ENCODE peak calls at places on chromosomes 1 and 21, in four cellular contexts. One of them, this sample, is unnamed. For H3K4me1, the result is how much of the 10 kb centered on the place peaks cover.

GRCh38 chr1:111378806-111379205 is 48.7 kb downstream of the OVGP1 start:
- DNase-seq in fibroblast of lung: no peak
- DNase-seq in breast epithelium: no peak
- DNase-seq in left ventricle myocardium inferior: no peak
- DNase-seq in this sample: no peak

GRCh38 chr1:120179420-120180348 is 3.4 kb upstream of the SEC22B start:
- DNase-seq in fibroblast of lung: peak
- DNase-seq in breast epithelium: no peak
- DNase-seq in left ventricle myocardium inferior: no peak
- DNase-seq in this sample: no peak

GRCh38 chr21:36579898-36580297 is 100.0 kb upstream of the CLDN14 start:
- DNase-seq in fibroblast of lung: no peak
- DNase-seq in breast epithelium: no peak
- DNase-seq in left ventricle myocardium inferior: no peak
- DNase-seq in this sample: no peak

GRCh38 chr1:170836146-170836545 is 99.2 kb upstream of the MROH9 start:
- DNase-seq in fibroblast of lung: peak
- DNase-seq in breast epithelium: no peak
- DNase-seq in left ventricle myocardium inferior: no peak
- DNase-seq in this sample: no peak

GRCh38 chr1:36836916-36837315 is 197.4 kb downstream of the GRIK3 start:
- DNase-seq in fibroblast of lung: no peak
- DNase-seq in breast epithelium: no peak
- DNase-seq in left ventricle myocardium inferior: no peak
- DNase-seq in this sample: no peak

GRCh38 chr1:56469640-56470371 is 109.6 kb downstream of the PLPP3 start:
- DNase-seq in fibroblast of lung: peak
- DNase-seq in breast epithelium: no peak
- DNase-seq in left ventricle myocardium inferior: no peak
- DNase-seq in this sample: no peak

GRCh38 chr1:1063945-1064831 is 9.9 kb downstream of the RNF223 start:
- DNase-seq in fibroblast of lung: peak
- DNase-seq in breast epithelium: no peak
- DNase-seq in left ventricle myocardium inferior: peak
- DNase-seq in this sample: peak

GRCh38 chr1:235018161-235018560 is 110.5 kb downstream of the TOMM20 start:
- DNase-seq in fibroblast of lung: peak
- DNase-seq in breast epithelium: peak
- DNase-seq in left ventricle myocardium inferior: no peak
- DNase-seq in this sample: no peak

GRCh38 chr1:228070851-228071250 is 11.7 kb upstream of the ARF1 start:
- DNase-seq in fibroblast of lung: no peak
- DNase-seq in breast epithelium: no peak
- DNase-seq in left ventricle myocardium inferior: no peak
- DNase-seq in this sample: no peak
- H3K4me1 ChIP-seq in fibroblast of lung: under half
- H3K4me1 ChIP-seq in breast epithelium: under half
- H3K4me1 ChIP-seq in left ventricle myocardium inferior: under half
- H3K4me1 ChIP-seq in this sample: under half

GRCh38 chr21:43366656-43367055 is 60.3 kb downstream of the SIK1 start:
- DNase-seq in fibroblast of lung: no peak
- DNase-seq in breast epithelium: no peak
- DNase-seq in left ventricle myocardium inferior: no peak
- DNase-seq in this sample: no peak

GRCh38 chr21:43364261-43364510 is 62.7 kb downstream of the SIK1 start:
- DNase-seq in fibroblast of lung: no peak
- DNase-seq in breast epithelium: no peak
- DNase-seq in left ventricle myocardium inferior: no peak
- DNase-seq in this sample: no peak

GRCh38 chr21:43364851-43365424 is 62.0 kb downstream of the SIK1 start:
- DNase-seq in fibroblast of lung: no peak
- DNase-seq in breast epithelium: no peak
- DNase-seq in left ventricle myocardium inferior: no peak
- DNase-seq in this sample: no peak

GRCh38 chr21:43367296-43367695 is 59.6 kb downstream of the SIK1 start:
- DNase-seq in fibroblast of lung: no peak
- DNase-seq in breast epithelium: no peak
- DNase-seq in left ventricle myocardium inferior: no peak
- DNase-seq in this sample: no peak

DNA sequence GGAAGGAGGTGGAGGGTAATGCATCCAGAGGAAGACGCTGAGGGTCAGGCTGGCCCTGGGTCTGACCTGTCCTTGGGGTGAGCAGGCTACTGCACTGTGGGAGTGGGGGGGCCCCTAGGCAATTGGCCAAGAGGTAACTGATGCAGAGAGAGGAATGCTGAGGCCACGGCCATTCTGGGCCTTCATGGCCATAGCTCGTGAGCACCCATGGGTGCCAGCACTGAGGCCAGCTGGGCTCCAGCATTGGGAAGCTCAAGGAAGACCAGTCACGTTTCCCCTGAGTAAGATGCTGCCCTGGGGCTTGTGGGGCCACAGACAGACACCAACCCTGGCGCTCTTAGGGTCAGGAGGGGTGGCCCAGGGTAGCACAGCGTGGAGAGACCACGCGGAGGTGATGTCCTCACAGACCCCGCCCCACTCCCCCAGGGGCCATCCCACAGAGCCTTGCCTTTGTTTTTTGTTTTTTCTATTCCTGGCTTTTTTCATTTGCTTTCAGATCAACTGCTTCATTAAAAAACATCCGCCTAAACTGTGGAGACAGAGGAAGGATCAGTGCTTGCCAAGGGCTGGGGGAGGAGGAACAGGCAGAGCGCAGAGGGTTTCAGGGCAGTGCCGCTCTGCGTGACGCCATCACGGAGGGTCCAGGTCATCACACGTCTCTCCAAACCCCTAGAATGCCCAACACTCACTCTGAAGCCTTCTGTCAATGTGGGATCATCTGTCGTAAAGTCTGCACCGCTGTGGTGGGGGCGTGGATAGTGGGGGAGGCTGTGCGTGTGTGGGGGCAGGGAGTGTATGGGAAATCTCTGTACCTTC is 61.1 kb downstream of the SIK1 start:
- DNase-seq in fibroblast of lung: no peak
- DNase-seq in breast epithelium: no peak
- DNase-seq in left ventricle myocardium inferior: no peak
- DNase-seq in this sample: no peak
- H3K4me1 ChIP-seq in fibroblast of lung: under half
- H3K4me1 ChIP-seq in breast epithelium: under half
- H3K4me1 ChIP-seq in left ventricle myocardium inferior: half or more
- H3K4me1 ChIP-seq in this sample: under half

DNA sequence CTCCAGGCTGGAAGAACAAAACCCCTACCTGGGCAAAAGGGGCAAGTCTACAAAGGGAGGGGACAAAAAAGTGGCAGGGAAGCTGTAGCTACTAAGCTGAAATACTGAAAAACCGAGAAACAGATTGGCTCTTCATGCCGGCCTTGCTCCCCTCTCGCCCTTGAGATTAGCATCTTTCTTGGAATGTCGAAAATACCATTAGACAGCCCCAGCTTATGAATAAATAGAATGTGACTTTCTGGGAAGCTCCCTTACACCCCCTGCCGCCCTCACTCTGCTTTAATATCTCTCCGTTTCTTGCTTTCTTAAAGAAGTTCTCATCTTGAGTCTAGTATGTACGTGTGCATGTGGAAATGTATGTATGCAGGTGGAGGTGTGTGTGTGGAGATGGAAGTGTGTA is 14.1 kb downstream of the TRAF3IP3 start:
- DNase-seq in fibroblast of lung: no peak
- DNase-seq in breast epithelium: no peak
- DNase-seq in left ventricle myocardium inferior: no peak
- DNase-seq in this sample: no peak
- H3K4me1 ChIP-seq in fibroblast of lung: under half
- H3K4me1 ChIP-seq in breast epithelium: under half
- H3K4me1 ChIP-seq in left ventricle myocardium inferior: under half
- H3K4me1 ChIP-seq in this sample: under half

GRCh38 chr1:41486053-41486891 is 1.8 kb upstream of the EDN2 start:
- DNase-seq in fibroblast of lung: no peak
- DNase-seq in breast epithelium: no peak
- DNase-seq in left ventricle myocardium inferior: no peak
- DNase-seq in this sample: no peak

GRCh38 chr1:41485605-41486004 is 1.1 kb upstream of the EDN2 start:
- DNase-seq in fibroblast of lung: peak
- DNase-seq in breast epithelium: no peak
- DNase-seq in left ventricle myocardium inferior: no peak
- DNase-seq in this sample: no peak

GRCh38 chr1:41483960-41484844 is at the start of gene EDN2:
- DNase-seq in fibroblast of lung: no peak
- DNase-seq in breast epithelium: peak
- DNase-seq in left ventricle myocardium inferior: peak
- DNase-seq in this sample: no peak

GRCh38 chr1:41482906-41483895 is 1.3 kb downstream of the EDN2 start:
- DNase-seq in fibroblast of lung: no peak
- DNase-seq in breast epithelium: no peak
- DNase-seq in left ventricle myocardium inferior: peak
- DNase-seq in this sample: no peak

DNA sequence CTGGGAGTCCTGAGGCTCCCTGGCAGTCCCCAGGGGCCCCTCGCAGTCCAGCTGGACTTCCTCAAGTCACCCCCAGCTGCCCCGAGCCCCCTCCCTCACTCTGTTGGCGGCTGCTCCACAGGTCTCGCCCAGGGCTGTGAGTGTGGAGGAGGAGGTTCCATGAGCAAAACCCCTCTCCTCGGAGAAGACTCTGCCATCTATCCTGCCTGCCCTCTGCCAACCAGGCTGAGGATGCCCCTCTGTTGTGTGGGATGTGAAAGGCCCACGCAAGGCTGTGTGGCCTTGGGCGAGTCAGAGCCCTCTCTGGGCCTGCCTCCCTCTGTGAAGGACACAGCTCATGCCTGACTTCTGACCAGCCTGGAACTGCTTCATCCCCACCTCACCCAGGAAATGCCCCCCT is 398 bp upstream of the EDN2 start:
- DNase-seq in fibroblast of lung: no peak
- DNase-seq in breast epithelium: no peak
- DNase-seq in left ventricle myocardium inferior: no peak
- DNase-seq in this sample: no peak
- H3K4me1 ChIP-seq in fibroblast of lung: under half
- H3K4me1 ChIP-seq in breast epithelium: under half
- H3K4me1 ChIP-seq in left ventricle myocardium inferior: half or more
- H3K4me1 ChIP-seq in this sample: under half